ENCODE peak calls at places on chromosomes 13 and 19, in four cellular contexts. U is brain microvascular endothelial cell, J is GM23248, O is pancreas. W is an unnamed sample. For H3K36me3, the result is how much of the 10 kb centered on the place peaks cover.

GRCh38 chr13:44969858-44970484 is 19.3 kb downstream of the NUFIP1 start:
- DNase-seq in O (no peak), U (peak), J (peak), W (peak)

GRCh38 chr13:33556828-33557227 is 261.1 kb upstream of the RFC3 start:
- DNase-seq in O (no peak), U (no peak), J (no peak), W (no peak)

GRCh38 chr13:86155756-86156155 is 356.5 kb upstream of the SLITRK6 start:
- DNase-seq in U (no peak), O (no peak), J (no peak), W (no peak)

GRCh38 chr13:48297131-48297786 is 6.3 kb upstream of the RB1 start:
- DNase-seq in O (no peak), J (no peak), U (no peak), W (no peak)

GRCh38 chr13:61874970-61875579 is 459.4 kb upstream of the PCDH20 start:
- DNase-seq in O (no peak), U (no peak), J (no peak), W (no peak)

GRCh38 chr13:65985632-65986031 is 1244.5 kb downstream of the PCDH9 start:
- DNase-seq in O (no peak), U (no peak), J (no peak), W (no peak)

GRCh38 chr19:11798391-11799296 is at the start of gene ZNF491:
- DNase-seq in O (peak), J (peak), U (peak), W (peak)

GRCh38 chr13:24033527-24034302 is 126.8 kb upstream of the SPATA13 start:
- DNase-seq in O (no peak), J (peak), U (peak), W (no peak)

GRCh38 chr19:10796653-10797052 is 39.4 kb downstream of the TMED1 start:
- DNase-seq in J (no peak), O (no peak), U (no peak), W (no peak)

GRCh38 chr13:66940113-66940512 is 290.0 kb downstream of the PCDH9 start:
- DNase-seq in J (no peak), O (no peak), U (no peak), W (no peak)

GRCh38 chr19:37969695-37970094 is 62.7 kb downstream of the SIPA1L3 start:
- DNase-seq in U (no peak), J (no peak), O (no peak), W (no peak)

GRCh38 chr13:76556632-76557031 is 329.6 kb downstream of the KCTD12 start:
- DNase-seq in O (no peak), U (no peak), J (no peak), W (no peak)

GRCh38 chr13:63291701-63292100 is 1876.1 kb upstream of the PCDH20 start:
- DNase-seq in O (no peak), U (no peak), J (no peak), W (no peak)

GRCh38 chr13:63299995-63300394 is 1884.3 kb upstream of the PCDH20 start:
- DNase-seq in O (no peak), U (no peak), J (no peak), W (no peak)

DNA sequence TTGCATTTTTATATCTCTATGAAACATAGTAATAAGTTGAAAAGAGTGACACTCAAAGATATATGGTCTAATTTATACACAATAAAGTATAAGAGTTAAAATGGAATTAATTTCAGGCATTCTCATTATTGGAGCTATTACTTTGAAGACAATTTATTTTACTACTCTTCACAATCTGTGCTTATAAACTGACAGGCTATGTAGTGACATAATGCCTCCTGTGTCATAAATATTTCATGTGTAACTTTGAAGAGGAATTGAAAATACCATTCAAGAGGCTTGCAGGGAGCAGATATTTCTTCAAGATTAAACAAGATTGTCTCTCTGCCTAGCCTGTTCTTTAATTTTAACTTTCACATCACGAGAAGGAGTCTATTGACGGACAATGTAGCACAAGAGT is 1881.5 kb upstream of the PCDH20 start:
- DNase-seq in U (no peak), J (no peak), O (no peak), W (no peak)
- H3K36me3 ChIP-seq in U (under half), J (under half), O (under half), W (under half)

DNA sequence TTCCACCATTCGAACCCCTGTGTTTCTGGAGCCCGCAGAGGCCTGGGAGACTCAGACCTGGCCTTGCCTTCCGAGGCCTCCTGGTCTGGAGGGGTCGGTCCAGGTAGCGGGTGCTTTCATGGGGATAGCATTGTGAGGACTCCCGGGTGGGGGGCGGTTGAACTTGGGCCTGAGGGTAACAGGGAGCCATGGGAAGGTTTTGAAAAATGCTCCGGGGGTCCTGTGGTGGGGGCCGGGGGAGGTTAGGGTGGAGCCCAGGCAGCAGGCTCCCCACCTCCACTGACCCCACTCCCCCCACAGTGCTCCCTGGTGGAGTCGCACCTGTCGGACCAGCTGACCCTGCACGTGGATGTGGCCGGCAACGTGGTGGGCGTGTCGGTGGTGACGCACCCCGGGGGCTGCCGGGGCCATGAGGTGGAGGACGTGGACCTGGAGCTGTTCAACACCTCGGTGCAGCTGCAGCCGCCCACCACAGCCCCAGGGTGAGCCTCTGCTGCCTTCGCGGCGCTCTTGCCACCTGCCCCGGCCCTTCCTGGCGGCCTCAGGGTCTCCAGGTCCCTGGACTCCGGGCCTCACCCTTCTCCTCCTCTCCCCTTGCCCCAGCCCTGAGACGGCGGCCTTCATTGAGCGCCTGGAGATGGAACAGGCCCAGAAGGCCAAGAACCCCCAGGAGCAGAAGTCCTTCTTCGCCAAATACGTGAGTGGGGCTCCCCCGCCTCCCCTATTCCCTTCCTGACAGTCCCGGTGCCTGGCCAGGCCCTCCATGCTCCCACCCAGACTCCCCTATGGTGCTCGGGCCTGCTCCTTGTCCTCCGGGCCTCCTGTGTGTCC is 3.8 kb upstream of the GARIN5A start:
- DNase-seq in U (no peak), J (no peak), O (no peak), W (no peak)
- H3K36me3 ChIP-seq in U (under half), J (under half), O (under half), W (half or more)

GRCh38 chr19:4114181-4114580 is 9.7 kb downstream of the MAP2K2 start:
- DNase-seq in U (no peak), O (no peak), J (no peak), W (no peak)
- H3K36me3 ChIP-seq in U (half or more), O (under half), J (under half), W (under half)

GRCh38 chr19:47143322-47144073 is 12.9 kb downstream of the SAE1 start:
- DNase-seq in O (no peak), U (no peak), J (no peak), W (no peak)
- H3K36me3 ChIP-seq in O (under half), U (under half), J (under half), W (under half)

GRCh38 chr13:110669036-110669435 is 36.9 kb downstream of the CARS2 start:
- DNase-seq in U (no peak), J (no peak), O (no peak), W (no peak)
- H3K36me3 ChIP-seq in U (under half), J (under half), O (under half), W (under half)

GRCh38 chr19:23241433-23241832 is 8.8 kb downstream of the ZNF724 start:
- DNase-seq in J (peak), U (no peak), O (no peak), W (no peak)
- H3K36me3 ChIP-seq in J (under half), U (under half), O (under half), W (half or more)